ENCODE peak calls at places on chromosome 11, in five cellular contexts. One of them, this sample, is unnamed.

GRCh38 chr11:116461789-116462188 is 311.0 kb downstream of the BUD13 start:
- DNase-seq in fibroblast of mammary gland: no peak
- DNase-seq in suprapubic skin: no peak
- DNase-seq in heart right ventricle: no peak
- DNase-seq in HFFc6: no peak
- DNase-seq in this sample: no peak

GRCh38 chr11:1202776-1203504 is 19.9 kb upstream of the MUC5B start:
- DNase-seq in fibroblast of mammary gland: peak; percentile 22
- DNase-seq in suprapubic skin: peak; percentile 80
- DNase-seq in heart right ventricle: peak; percentile 23
- DNase-seq in HFFc6: no peak
- DNase-seq in this sample: peak; percentile 38

GRCh38 chr11:43989162-43989961 is 46.9 kb downstream of the C11orf96 start:
- DNase-seq in fibroblast of mammary gland: no peak
- DNase-seq in suprapubic skin: no peak
- DNase-seq in heart right ventricle: peak; percentile 75
- DNase-seq in HFFc6: no peak
- DNase-seq in this sample: no peak

GRCh38 chr11:12529041-12529440 is 145.2 kb upstream of the TEAD1 start:
- DNase-seq in fibroblast of mammary gland: no peak
- DNase-seq in suprapubic skin: no peak
- DNase-seq in heart right ventricle: no peak
- DNase-seq in HFFc6: no peak
- DNase-seq in this sample: no peak

GRCh38 chr11:93493252-93493897 is 49.8 kb downstream of the SMCO4 start:
- DNase-seq in fibroblast of mammary gland: no peak
- DNase-seq in suprapubic skin: no peak
- DNase-seq in heart right ventricle: no peak
- DNase-seq in HFFc6: no peak
- DNase-seq in this sample: no peak

GRCh38 chr11:27083241-27083640 is 42.6 kb downstream of the BBOX1 start:
- DNase-seq in fibroblast of mammary gland: no peak
- DNase-seq in suprapubic skin: no peak
- DNase-seq in heart right ventricle: no peak
- DNase-seq in HFFc6: no peak
- DNase-seq in this sample: no peak

GRCh38 chr11:79249341-79249993 is 191.4 kb downstream of the TENM4 start:
- DNase-seq in fibroblast of mammary gland: peak; percentile 73
- DNase-seq in suprapubic skin: no peak
- DNase-seq in heart right ventricle: no peak
- DNase-seq in HFFc6: peak; percentile 81
- DNase-seq in this sample: no peak

GRCh38 chr11:102256251-102256650 is 61.0 kb upstream of the BIRC3 start:
- DNase-seq in fibroblast of mammary gland: peak; percentile 81
- DNase-seq in suprapubic skin: no peak
- DNase-seq in heart right ventricle: no peak
- DNase-seq in HFFc6: peak; percentile 76
- DNase-seq in this sample: no peak

GRCh38 chr11:91796999-91797398 is 427.6 kb upstream of the FAT3 start:
- DNase-seq in fibroblast of mammary gland: no peak
- DNase-seq in suprapubic skin: no peak
- DNase-seq in heart right ventricle: no peak
- DNase-seq in HFFc6: no peak
- DNase-seq in this sample: no peak

GRCh38 chr11:6734616-6735015 is 37.2 kb downstream of the OR2AG2 start:
- DNase-seq in fibroblast of mammary gland: no peak
- DNase-seq in suprapubic skin: no peak
- DNase-seq in heart right ventricle: no peak
- DNase-seq in HFFc6: no peak
- DNase-seq in this sample: no peak

GRCh38 chr11:128901655-128902514 is 10.7 kb downstream of the KCNJ5 start:
- DNase-seq in fibroblast of mammary gland: no peak
- DNase-seq in suprapubic skin: no peak
- DNase-seq in heart right ventricle: no peak
- DNase-seq in HFFc6: no peak
- DNase-seq in this sample: no peak

GRCh38 chr11:110125632-110126031 is 32.4 kb downstream of the ZC3H12C start:
- DNase-seq in fibroblast of mammary gland: peak; percentile 96
- DNase-seq in suprapubic skin: no peak
- DNase-seq in heart right ventricle: no peak
- DNase-seq in HFFc6: peak; percentile 59
- DNase-seq in this sample: no peak

GRCh38 chr11:3859373-3859881 is 4.0 kb downstream of the STIM1 start:
- DNase-seq in fibroblast of mammary gland: no peak
- DNase-seq in suprapubic skin: no peak
- DNase-seq in heart right ventricle: peak; percentile 80
- DNase-seq in HFFc6: no peak
- DNase-seq in this sample: no peak

GRCh38 chr11:5288108-5288911 is 13.4 kb downstream of the OR51B4 start:
- DNase-seq in fibroblast of mammary gland: peak; percentile 12
- DNase-seq in suprapubic skin: no peak
- DNase-seq in heart right ventricle: no peak
- DNase-seq in HFFc6: no peak
- DNase-seq in this sample: no peak

GRCh38 chr11:10592331-10592730 is 23.9 kb upstream of the LYVE1 start:
- DNase-seq in fibroblast of mammary gland: peak; percentile 84
- DNase-seq in suprapubic skin: no peak
- DNase-seq in heart right ventricle: no peak
- DNase-seq in HFFc6: peak; percentile 88
- DNase-seq in this sample: no peak

GRCh38 chr11:71527576-71528210 is 626 bp downstream of the KRTAP5-7 start:
- DNase-seq in fibroblast of mammary gland: no peak
- DNase-seq in suprapubic skin: no peak
- DNase-seq in heart right ventricle: no peak
- DNase-seq in HFFc6: no peak
- DNase-seq in this sample: no peak

GRCh38 chr11:82268627-82269026 is 465.0 kb downstream of the FAM181B start:
- DNase-seq in fibroblast of mammary gland: no peak
- DNase-seq in suprapubic skin: no peak
- DNase-seq in heart right ventricle: no peak
- DNase-seq in HFFc6: no peak
- DNase-seq in this sample: no peak

GRCh38 chr11:88508808-88509581 is 171.5 kb upstream of the CTSC start:
- DNase-seq in fibroblast of mammary gland: peak; percentile 22
- DNase-seq in suprapubic skin: no peak
- DNase-seq in heart right ventricle: no peak
- DNase-seq in HFFc6: no peak
- DNase-seq in this sample: no peak

GRCh38 chr11:125952973-125953372 is 7.1 kb downstream of the VSIG10L2 start:
- DNase-seq in fibroblast of mammary gland: peak; percentile 15
- DNase-seq in suprapubic skin: no peak
- DNase-seq in heart right ventricle: no peak
- DNase-seq in HFFc6: no peak
- DNase-seq in this sample: no peak

GRCh38 chr11:8828580-8829358 is 82.2 kb upstream of the AKIP1 start:
- DNase-seq in fibroblast of mammary gland: peak; percentile 66
- DNase-seq in suprapubic skin: no peak
- DNase-seq in heart right ventricle: no peak
- DNase-seq in HFFc6: no peak
- DNase-seq in this sample: no peak

GRCh38 chr11:81578571-81578970 is 1155.1 kb downstream of the FAM181B start:
- DNase-seq in fibroblast of mammary gland: no peak
- DNase-seq in suprapubic skin: no peak
- DNase-seq in heart right ventricle: no peak
- DNase-seq in HFFc6: no peak
- DNase-seq in this sample: no peak

GRCh38 chr11:19895776-19896175 is 183.1 kb downstream of the NAV2 start:
- DNase-seq in fibroblast of mammary gland: no peak
- DNase-seq in suprapubic skin: no peak
- DNase-seq in heart right ventricle: no peak
- DNase-seq in HFFc6: no peak
- DNase-seq in this sample: no peak

GRCh38 chr11:101870510-101870909 is 44.3 kb upstream of the CEP126 start:
- DNase-seq in fibroblast of mammary gland: peak; percentile 91
- DNase-seq in suprapubic skin: no peak
- DNase-seq in heart right ventricle: no peak
- DNase-seq in HFFc6: peak; percentile 76
- DNase-seq in this sample: no peak

GRCh38 chr11:37496196-37496595 is 898.2 kb upstream of the RAG2 start:
- DNase-seq in fibroblast of mammary gland: peak; percentile 10
- DNase-seq in suprapubic skin: no peak
- DNase-seq in heart right ventricle: no peak
- DNase-seq in HFFc6: no peak
- DNase-seq in this sample: no peak

GRCh38 chr11:117438371-117439000 is 110.8 kb downstream of the CEP164 start:
- DNase-seq in fibroblast of mammary gland: peak; percentile 72
- DNase-seq in suprapubic skin: no peak
- DNase-seq in heart right ventricle: no peak
- DNase-seq in HFFc6: no peak
- DNase-seq in this sample: no peak

GRCh38 chr11:40602866-40603578 is 856.4 kb downstream of the LRRC4C start:
- DNase-seq in fibroblast of mammary gland: no peak
- DNase-seq in suprapubic skin: no peak
- DNase-seq in heart right ventricle: no peak
- DNase-seq in HFFc6: no peak
- DNase-seq in this sample: no peak

GRCh38 chr11:94767701-94768601 is at the start of gene AMOTL1:
- DNase-seq in fibroblast of mammary gland: peak; percentile 76
- DNase-seq in suprapubic skin: peak; percentile 89
- DNase-seq in heart right ventricle: peak; percentile 90
- DNase-seq in HFFc6: peak; percentile 75
- DNase-seq in this sample: peak; percentile 50

DNA sequence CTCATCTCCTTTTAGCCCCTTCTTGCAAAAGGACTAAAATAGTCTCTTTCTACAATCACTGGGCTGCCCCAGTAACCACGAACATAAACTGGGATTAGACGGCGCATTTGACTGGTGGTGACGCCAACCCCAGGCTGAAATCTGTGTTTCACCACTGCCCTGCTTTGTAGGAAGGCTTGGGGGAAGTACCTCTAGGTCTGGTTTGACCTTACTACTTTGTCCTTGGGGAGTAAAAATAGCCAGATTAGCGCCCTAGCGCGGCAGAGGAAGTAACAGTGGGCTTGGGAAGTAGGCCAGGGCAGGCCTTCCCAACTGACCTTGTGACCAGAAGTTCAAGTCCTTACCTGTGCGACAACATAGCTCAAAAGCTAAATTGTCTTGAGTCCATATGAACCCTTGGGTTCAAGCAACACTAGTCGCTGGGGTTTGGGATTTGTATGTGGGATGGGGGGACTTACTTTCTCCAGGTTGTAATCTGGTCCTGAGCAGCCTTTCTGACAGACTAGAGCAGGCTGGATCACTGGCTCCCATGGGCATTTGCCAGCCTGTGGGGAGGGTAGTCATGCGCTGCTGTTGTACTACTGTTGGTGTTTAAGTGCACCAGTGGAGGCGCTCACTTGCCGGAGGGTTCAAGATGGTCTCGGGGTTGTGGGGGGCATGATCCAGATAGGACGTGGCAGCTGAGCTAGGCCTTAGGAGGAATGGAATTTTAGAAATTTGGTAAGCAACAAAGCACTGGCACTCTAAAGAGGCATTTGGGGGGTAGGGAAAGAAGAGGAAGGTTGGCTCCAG is 953 bp upstream of the PACS1 start:
- DNase-seq in fibroblast of mammary gland: peak; percentile 64
- DNase-seq in suprapubic skin: no peak
- DNase-seq in heart right ventricle: peak; percentile 62
- DNase-seq in HFFc6: peak; percentile 59
- DNase-seq in this sample: no peak
- TF ChIP-seq CTCF in fibroblast of mammary gland: peak; percentile 16
- TF ChIP-seq CTCF in suprapubic skin: no peak
- TF ChIP-seq CTCF in heart right ventricle: no peak
- TF ChIP-seq CTCF in HFFc6: peak; percentile 44
- TF ChIP-seq CTCF in this sample: no peak

GRCh38 chr11:123083623-123084029 is 21.7 kb upstream of the HSPA8 start:
- DNase-seq in fibroblast of mammary gland: peak; percentile 99
- DNase-seq in suprapubic skin: peak; percentile 88
- DNase-seq in heart right ventricle: peak; percentile 94
- DNase-seq in HFFc6: peak; percentile 99
- DNase-seq in this sample: peak; percentile 95
- TF ChIP-seq CTCF in fibroblast of mammary gland: no peak
- TF ChIP-seq CTCF in suprapubic skin: no peak
- TF ChIP-seq CTCF in heart right ventricle: no peak
- TF ChIP-seq CTCF in HFFc6: no peak
- TF ChIP-seq CTCF in this sample: no peak

DNA sequence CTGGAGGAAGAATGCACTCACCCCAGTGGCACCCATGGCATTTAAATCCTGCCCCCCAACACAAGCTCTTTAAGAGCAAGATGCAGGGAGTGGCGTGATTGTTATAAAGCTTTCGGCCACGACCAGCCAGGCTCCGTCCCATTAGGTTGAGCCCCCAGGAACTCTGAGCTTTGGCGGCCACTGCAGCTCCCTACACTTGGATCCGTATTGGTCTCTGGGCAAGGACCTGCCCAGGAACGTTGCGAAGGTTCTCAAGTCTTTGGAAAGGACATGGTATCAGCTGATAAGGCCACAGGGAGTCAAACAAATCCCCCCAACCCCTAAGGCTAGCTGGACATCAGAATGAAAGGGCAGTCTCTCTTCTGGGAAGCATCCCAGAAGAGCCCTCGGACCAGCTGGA is 9.3 kb upstream of the VPS37C start:
- DNase-seq in fibroblast of mammary gland: no peak
- DNase-seq in suprapubic skin: no peak
- DNase-seq in heart right ventricle: no peak
- DNase-seq in HFFc6: no peak
- DNase-seq in this sample: no peak
- TF ChIP-seq CTCF in fibroblast of mammary gland: no peak
- TF ChIP-seq CTCF in suprapubic skin: no peak
- TF ChIP-seq CTCF in heart right ventricle: no peak
- TF ChIP-seq CTCF in HFFc6: no peak
- TF ChIP-seq CTCF in this sample: no peak

GRCh38 chr11:17852246-17852645 is 117.7 kb downstream of the KCNC1 start:
- DNase-seq in fibroblast of mammary gland: no peak
- DNase-seq in suprapubic skin: no peak
- DNase-seq in heart right ventricle: no peak
- DNase-seq in HFFc6: no peak
- DNase-seq in this sample: no peak

GRCh38 chr11:17848709-17849108 is 114.1 kb downstream of the KCNC1 start:
- DNase-seq in fibroblast of mammary gland: no peak
- DNase-seq in suprapubic skin: no peak
- DNase-seq in heart right ventricle: no peak
- DNase-seq in HFFc6: no peak
- DNase-seq in this sample: no peak

GRCh38 chr11:17845431-17845881 is 110.9 kb downstream of the KCNC1 start:
- DNase-seq in fibroblast of mammary gland: peak; percentile 90
- DNase-seq in suprapubic skin: no peak
- DNase-seq in heart right ventricle: no peak
- DNase-seq in HFFc6: peak; percentile 57
- DNase-seq in this sample: no peak

GRCh38 chr11:17851697-17852096 is 117.1 kb downstream of the KCNC1 start:
- DNase-seq in fibroblast of mammary gland: no peak
- DNase-seq in suprapubic skin: no peak
- DNase-seq in heart right ventricle: no peak
- DNase-seq in HFFc6: no peak
- DNase-seq in this sample: no peak

GRCh38 chr11:17846852-17847453 is 112.4 kb downstream of the KCNC1 start:
- DNase-seq in fibroblast of mammary gland: peak; percentile 69
- DNase-seq in suprapubic skin: no peak
- DNase-seq in heart right ventricle: peak; percentile 27
- DNase-seq in HFFc6: no peak
- DNase-seq in this sample: no peak
- TF ChIP-seq CTCF in fibroblast of mammary gland: peak; percentile 44
- TF ChIP-seq CTCF in suprapubic skin: no peak
- TF ChIP-seq CTCF in heart right ventricle: no peak
- TF ChIP-seq CTCF in HFFc6: peak; percentile 51
- TF ChIP-seq CTCF in this sample: no peak

This sample was measured in omental fat pad.